ENCODE peak calls at places on chromosomes 11 and 22, in seven cellular contexts. U, L, R, H, W, C and O are unnamed samples. For H3K4me1, the result is how much of the 10 kb centered on the place peaks cover.

GRCh38 chr11:125987066-125987641 is 41.3 kb downstream of the VSIG10L2 start:
- DNase-seq in U (no peak), L (no peak), R (no peak), H (no peak), W (no peak), C (no peak), O (no peak)

GRCh38 chr22:47094861-47095330 is 332.4 kb downstream of the TBC1D22A start:
- DNase-seq in U (no peak), L (no peak), R (no peak), H (no peak), W (no peak), C (no peak), O (peak)

GRCh38 chr11:29343465-29344333 is 673.1 kb downstream of the KCNA4 start:
- DNase-seq in U (no peak), L (peak), R (peak), H (no peak), W (peak), C (peak), O (peak)

GRCh38 chr11:60175860-60176275 is 7.0 kb downstream of the MS4A6A start:
- DNase-seq in U (no peak), L (no peak), R (no peak), H (no peak), W (no peak), C (no peak), O (no peak)

GRCh38 chr11:126512251-126512650 is 156.8 kb downstream of the ST3GAL4 start:
- DNase-seq in U (no peak), L (no peak), R (no peak), H (no peak), W (no peak), C (no peak), O (no peak)

GRCh38 chr11:503179-503981 is 3.7 kb downstream of the RNH1 start:
- DNase-seq in U (no peak), L (peak), R (no peak), H (no peak), W (no peak), C (no peak), O (no peak)

GRCh38 chr11:61962213-61963015 is 5.0 kb downstream of the FTH1 start:
- DNase-seq in U (no peak), L (no peak), R (peak), H (peak), W (no peak), C (peak), O (peak)

GRCh38 chr11:7643323-7643722 is 30.0 kb downstream of the CYB5R2 start:
- DNase-seq in U (no peak), L (no peak), R (no peak), H (no peak), W (no peak), C (no peak), O (no peak)

GRCh38 chr11:28461338-28461737 is 353.1 kb downstream of the METTL15 start:
- DNase-seq in U (no peak), L (no peak), R (no peak), H (no peak), W (no peak), C (no peak), O (no peak)

GRCh38 chr11:121892863-121893262 is 223.2 kb downstream of the BLID start:
- DNase-seq in U (no peak), L (no peak), R (no peak), H (no peak), W (no peak), C (no peak), O (no peak)

GRCh38 chr11:69557266-69557665 is 75.8 kb downstream of the LINC01488 start:
- DNase-seq in U (no peak), L (no peak), R (no peak), H (no peak), W (no peak), C (no peak), O (no peak)

GRCh38 chr11:18775492-18776292 is 15.9 kb downstream of the PTPN5 start:
- DNase-seq in U (no peak), L (peak), R (no peak), H (peak), W (peak), C (peak), O (peak)

GRCh38 chr22:28589102-28589501 is 90.5 kb downstream of the TTC28 start:
- DNase-seq in U (no peak), L (no peak), R (no peak), H (no peak), W (no peak), C (no peak), O (no peak)

GRCh38 chr22:28581020-28581419 is 98.6 kb downstream of the TTC28 start:
- DNase-seq in U (no peak), L (no peak), R (no peak), H (no peak), W (no peak), C (no peak), O (no peak)

GRCh38 chr22:28582806-28583205 is 96.8 kb downstream of the TTC28 start:
- DNase-seq in U (no peak), L (no peak), R (no peak), H (no peak), W (peak), C (no peak), O (no peak)

DNA sequence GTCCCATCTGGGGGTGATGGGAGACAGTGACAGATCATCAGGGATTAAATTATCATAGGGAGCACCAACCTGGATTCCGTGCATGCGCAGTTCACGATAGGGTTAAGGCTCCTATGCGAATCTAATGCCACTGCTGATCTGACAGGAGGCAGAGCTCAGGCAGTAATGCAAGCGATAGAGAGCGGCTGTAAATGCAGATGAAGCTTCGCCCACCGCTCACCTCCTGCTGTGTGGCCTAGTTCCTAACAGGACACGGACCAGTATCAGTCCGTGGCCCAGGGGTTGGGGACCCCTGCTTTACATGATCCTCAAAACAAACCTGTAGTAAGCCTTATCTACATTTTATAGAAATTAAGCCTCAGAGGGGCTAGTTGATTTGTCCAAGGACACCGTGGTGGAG is 94.3 kb downstream of the TTC28 start:
- DNase-seq in U (no peak), L (no peak), R (no peak), H (no peak), W (no peak), C (no peak), O (no peak)
- H3K4me3 ChIP-seq in U (no peak), L (no peak), R (no peak), H (no peak), W (no peak), C (no peak), O (no peak)

GRCh38 chr11:11038339-11039248 is 180.7 kb upstream of the ZBED5 start:
- DNase-seq in U (peak), L (no peak), R (no peak), H (no peak), W (no peak), C (no peak), O (no peak)
- H3K27ac ChIP-seq in U (peak), L (no peak), R (no peak), H (no peak), W (no peak), C (no peak), O (peak)

GRCh38 chr11:33064033-33064825 is 24.9 kb downstream of the TCP11L1 start:
- DNase-seq in U (no peak), L (no peak), R (no peak), H (no peak), W (no peak), C (no peak), O (no peak)
- H3K4me1 ChIP-seq in U (under half), L (under half), R (under half), H (under half), W (under half), C (half or more), O (under half)

DNA sequence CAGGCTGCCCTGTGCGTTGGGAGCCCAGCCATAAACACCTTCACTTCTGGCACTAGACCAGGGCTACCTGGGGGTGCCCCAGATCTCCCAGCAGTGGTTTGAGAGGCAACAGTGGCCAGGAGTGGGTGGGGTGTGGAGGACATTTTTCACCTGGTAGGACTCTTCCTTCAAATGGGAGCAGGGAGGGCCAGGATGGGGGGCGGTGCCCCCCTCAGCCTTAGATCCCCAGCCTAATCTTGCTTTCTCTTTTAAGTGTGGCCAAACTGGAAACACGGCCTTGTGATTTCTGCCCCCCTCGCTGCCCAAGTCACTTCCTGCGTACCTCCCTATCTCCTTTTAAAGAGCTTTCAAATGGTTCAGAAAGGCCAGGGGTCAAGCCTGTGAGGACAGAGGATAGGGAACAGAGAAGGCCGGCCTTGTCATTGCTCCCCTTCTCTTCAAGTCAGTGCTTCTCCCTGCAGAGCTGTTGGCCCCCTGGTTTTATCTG is 799 bp downstream of the KCNJ5 start:
- DNase-seq in U (no peak), L (no peak), R (peak), H (no peak), W (no peak), C (no peak), O (no peak)
- H3K4me3 ChIP-seq in U (peak), L (no peak), R (no peak), H (no peak), W (no peak), C (no peak), O (no peak)

GRCh38 chr11:87443707-87444106 is 406.0 kb downstream of the TMEM135 start:
- DNase-seq in U (no peak), L (no peak), R (no peak), H (no peak), W (no peak), C (no peak), O (no peak)
- H3K27ac ChIP-seq in U (no peak), L (no peak), R (no peak), H (no peak), W (no peak), C (no peak), O (no peak)